ENCODE peak calls at places on chromosomes 2 and 18, in four cellular contexts. K, P, N and O are unnamed samples.

GRCh38 chr2:25740810-25741381 is 67.5 kb upstream of the DTNB start:
- DNase-seq in K (no peak), P (no peak), N (no peak), O (peak)

GRCh38 chr18:45571714-45572113 is 43.6 kb upstream of the SLC14A2 start:
- DNase-seq in K (peak), P (no peak), N (no peak), O (no peak)

GRCh38 chr18:58862851-58863538 is 1.7 kb upstream of the ZNF532 start:
- DNase-seq in K (no peak), P (no peak), N (peak), O (no peak)

GRCh38 chr2:196277002-196277401 is 105.6 kb upstream of the STK17B start:
- DNase-seq in K (peak), P (no peak), N (no peak), O (no peak)

GRCh38 chr18:14179306-14179705 is 47.1 kb upstream of the ZNF519 start:
- DNase-seq in K (no peak), P (no peak), N (no peak), O (no peak)

GRCh38 chr2:231380991-231381847 is 14.3 kb upstream of the B3GNT7 start:
- DNase-seq in K (no peak), P (no peak), N (no peak), O (no peak)

GRCh38 chr18:7926526-7926925 is 359.4 kb downstream of the PTPRM start:
- DNase-seq in K (peak), P (no peak), N (peak), O (no peak)

GRCh38 chr2:10901160-10901559 is 10.6 kb upstream of the KCNF1 start:
- DNase-seq in K (no peak), P (no peak), N (no peak), O (no peak)

GRCh38 chr2:14827226-14828023 is 194.9 kb downstream of the LRATD1 start:
- DNase-seq in K (no peak), P (no peak), N (no peak), O (no peak)

GRCh38 chr2:61946661-61947060 is 41.2 kb downstream of the COMMD1 start:
- DNase-seq in K (no peak), P (no peak), N (no peak), O (no peak)

GRCh38 chr2:15920696-15921095 is 19.7 kb upstream of the MYCN start:
- DNase-seq in K (no peak), P (no peak), N (no peak), O (no peak)

GRCh38 chr2:112791019-112791418 is 6.7 kb upstream of the IL1A start:
- DNase-seq in K (no peak), P (no peak), N (no peak), O (no peak)

GRCh38 chr2:230680463-230681195 is 32.0 kb upstream of the CAB39 start:
- DNase-seq in K (no peak), P (no peak), N (no peak), O (no peak)

GRCh38 chr2:190679813-190680591 is 31.1 kb downstream of the NAB1 start:
- DNase-seq in K (peak), P (peak), N (peak), O (peak)

GRCh38 chr18:48208432-48208948 is 200.7 kb downstream of the ZBTB7C start:
- DNase-seq in K (no peak), P (no peak), N (no peak), O (no peak)

GRCh38 chr2:15754703-15755099 is 163.0 kb downstream of the DDX1 start:
- DNase-seq in K (no peak), P (no peak), N (no peak), O (no peak)

GRCh38 chr2:208927867-208928266 is 496.0 kb upstream of the MAP2 start:
- DNase-seq in K (no peak), P (no peak), N (no peak), O (no peak)

GRCh38 chr2:107466241-107466640 is 360.5 kb upstream of the RGPD4 start:
- DNase-seq in K (no peak), P (no peak), N (no peak), O (no peak)

DNA sequence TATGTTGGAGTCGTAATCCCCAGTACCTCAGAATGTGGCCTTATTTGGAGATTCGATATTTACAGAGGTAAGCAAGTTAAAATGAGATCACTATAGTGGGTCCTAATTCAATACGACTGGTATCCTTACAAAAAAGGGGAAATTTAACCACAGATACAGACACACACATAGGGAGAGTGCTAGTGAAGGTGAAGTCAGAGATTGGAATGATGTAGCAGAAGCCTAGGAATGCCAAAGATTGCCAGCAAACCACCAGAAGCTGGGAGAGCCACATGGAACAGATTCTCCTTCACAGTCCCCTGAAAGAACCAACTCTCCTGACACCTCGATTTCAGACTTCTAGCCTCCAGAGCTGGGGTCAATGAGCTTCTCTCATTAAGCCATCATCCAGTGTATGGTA is 17.7 kb upstream of the ACTR3 start:
- DNase-seq in K (no peak), P (no peak), N (no peak), O (no peak)
- TF ChIP-seq USF1 in K (no peak), P (no peak), N (no peak), O (no peak)

DNA sequence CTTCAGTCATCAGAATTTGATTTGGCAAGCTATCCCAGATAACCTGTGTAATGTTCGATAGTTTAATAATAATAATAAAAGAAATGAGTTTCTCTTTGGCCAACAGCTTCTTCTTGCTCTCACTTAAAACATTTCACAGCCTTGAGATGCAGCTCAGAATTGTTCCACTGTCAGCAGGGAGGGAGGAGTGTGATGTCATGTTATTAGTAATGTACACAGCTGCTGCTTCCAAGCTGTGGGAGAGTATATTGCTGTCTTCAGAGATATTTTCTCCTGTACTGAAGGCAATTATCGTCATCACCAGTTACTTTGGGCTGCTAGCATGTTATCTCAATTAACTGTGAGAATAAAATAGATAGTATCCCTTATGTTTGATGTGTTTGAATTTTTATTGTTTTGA is 146.9 kb upstream of the MAP3K20 start:
- DNase-seq in K (no peak), P (no peak), N (no peak), O (no peak)
- TF ChIP-seq USF1 in K (no peak), P (no peak), N (no peak), O (no peak)

GRCh38 chr2:71551631-71551915 is 98.2 kb downstream of the DYSF start:
- DNase-seq in K (peak), P (no peak), N (no peak), O (no peak)

GRCh38 chr2:71554028-71554705 is 100.8 kb downstream of the DYSF start:
- DNase-seq in K (no peak), P (no peak), N (no peak), O (no peak)

GRCh38 chr2:71552861-71553301 is 99.5 kb downstream of the DYSF start:
- DNase-seq in K (no peak), P (no peak), N (no peak), O (no peak)

GRCh38 chr2:71550801-71551630 is 97.7 kb downstream of the DYSF start:
- DNase-seq in K (no peak), P (no peak), N (no peak), O (no peak)

DNA sequence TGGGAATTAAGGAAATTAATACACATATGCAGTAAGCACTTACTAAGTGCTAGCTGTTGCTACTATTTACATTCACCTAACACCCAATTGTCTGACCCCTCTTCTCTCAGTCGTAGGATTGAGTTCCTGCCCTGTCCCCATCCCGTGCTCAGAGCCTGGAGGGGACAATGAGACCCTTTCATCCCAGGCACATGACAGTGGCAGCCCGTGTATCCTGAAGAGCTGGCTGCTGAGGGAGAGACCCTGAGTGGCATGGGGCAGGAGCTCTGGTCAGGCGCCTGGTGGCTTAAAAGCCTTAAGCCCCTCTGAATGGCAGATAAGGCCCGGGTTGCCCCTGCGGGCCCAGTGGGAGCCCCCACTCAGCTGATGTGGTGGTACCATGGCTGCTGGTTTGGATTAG is 99.0 kb downstream of the DYSF start:
- DNase-seq in K (no peak), P (no peak), N (no peak), O (no peak)
- TF ChIP-seq USF1 in K (no peak), P (no peak), N (no peak), O (no peak)

DNA sequence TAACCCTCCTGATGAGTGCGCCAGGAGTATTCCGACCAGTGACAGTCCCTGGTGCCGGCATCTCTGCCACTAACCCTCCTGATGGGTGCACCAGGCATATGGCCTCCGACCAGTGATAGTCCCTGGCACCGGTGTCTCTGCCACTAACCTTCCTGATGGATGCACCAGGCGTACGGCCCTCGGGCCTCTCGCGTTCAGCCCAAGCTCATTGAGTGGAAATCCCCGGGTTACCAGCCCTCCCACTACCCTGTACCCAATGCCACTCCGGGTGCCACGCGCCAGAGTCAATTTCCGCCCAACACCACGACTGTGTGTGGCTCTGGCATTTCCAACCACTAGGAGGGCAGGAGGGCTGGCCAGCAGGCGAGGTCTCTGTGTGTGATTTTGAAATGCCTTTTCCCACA is 11.7 kb upstream of the GPC1 start:
- DNase-seq in K (no peak), P (no peak), N (no peak), O (no peak)
- TF ChIP-seq USF1 in K (no peak), P (no peak), N (no peak), O (no peak)

GRCh38 chr2:97722227-97722626 is 8.9 kb downstream of the ZAP70 start:
- DNase-seq in K (no peak), P (no peak), N (no peak), O (no peak)
- TF ChIP-seq USF1 in K (no peak), P (no peak), N (no peak), O (no peak)

DNA sequence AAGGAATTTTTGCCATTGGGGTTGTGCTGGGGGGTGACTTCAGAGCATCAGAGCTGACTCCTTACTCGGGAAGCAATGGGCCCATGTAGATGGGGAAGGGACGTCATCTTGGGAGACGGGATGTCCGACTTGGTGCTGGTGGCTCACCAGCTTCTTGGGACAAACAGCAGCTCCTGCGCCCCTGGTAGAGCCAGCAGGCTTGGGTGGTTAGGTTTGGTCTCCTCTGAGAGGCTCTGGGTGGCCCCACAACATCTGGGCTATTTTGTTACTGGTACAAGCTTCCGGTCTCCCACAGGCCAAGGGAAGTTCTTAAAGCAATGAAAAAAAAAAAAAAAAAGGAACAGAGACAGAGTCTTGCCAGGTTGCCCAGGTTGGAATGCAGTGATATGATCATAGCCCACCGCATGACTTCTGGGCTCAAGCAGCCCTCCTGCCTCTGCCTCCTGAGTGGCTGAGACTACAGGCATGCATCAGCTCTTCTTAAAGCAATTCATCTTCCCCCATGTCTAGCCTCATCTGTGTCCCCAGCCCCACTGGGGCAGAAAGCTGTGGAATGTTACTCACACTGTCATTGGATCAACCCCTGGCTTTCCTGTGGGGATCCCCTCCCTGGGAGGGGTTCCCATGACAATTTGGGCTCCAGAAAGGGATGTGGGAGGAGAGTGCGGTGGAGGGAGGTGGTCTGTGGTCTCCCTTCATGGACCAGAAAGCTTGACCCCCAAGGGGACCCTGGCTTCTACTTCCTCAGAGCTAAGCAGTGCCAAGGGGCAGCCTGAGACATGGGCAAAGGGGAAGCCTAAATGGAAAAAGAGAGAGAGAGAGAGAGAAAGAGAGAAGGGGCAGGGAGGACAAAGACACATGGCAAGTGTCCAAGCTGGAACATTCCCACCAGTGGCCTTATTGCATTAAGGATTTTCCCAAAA is 1.5 kb downstream of the NGEF start:
- DNase-seq in K (no peak), P (no peak), N (no peak), O (no peak)
- TF ChIP-seq USF1 in K (no peak), P (no peak), N (no peak), O (no peak)